ENCODE peak calls at places on chromosome 9, in six cellular contexts. One of them, this sample, is unnamed.

GRCh38 chr9:132114102-132114707 is 34.5 kb upstream of the MED27 start:
- DNase-seq in IMR-90: peak; percentile 60
- DNase-seq in neuronal stem cell: peak; percentile 76
- DNase-seq in H1: peak; percentile 93
- DNase-seq in H9: peak; percentile 82
- DNase-seq in mesenchymal stem cell: peak; percentile 57
- DNase-seq in this sample: peak; percentile 76

GRCh38 chr9:8961186-8961666 is 1161.6 kb upstream of the DMAC1 start:
- DNase-seq in IMR-90: no peak
- DNase-seq in neuronal stem cell: no peak
- DNase-seq in H1: no peak
- DNase-seq in H9: no peak
- DNase-seq in mesenchymal stem cell: peak; percentile 43
- DNase-seq in this sample: no peak

GRCh38 chr9:133139246-133140173 is 18.5 kb upstream of the RALGDS start:
- DNase-seq in IMR-90: no peak
- DNase-seq in neuronal stem cell: no peak
- DNase-seq in H1: no peak
- DNase-seq in H9: no peak
- DNase-seq in mesenchymal stem cell: no peak
- DNase-seq in this sample: no peak

GRCh38 chr9:128265348-128265847 is 10.4 kb downstream of the GOLGA2 start:
- DNase-seq in IMR-90: no peak
- DNase-seq in neuronal stem cell: no peak
- DNase-seq in H1: no peak
- DNase-seq in H9: no peak
- DNase-seq in mesenchymal stem cell: no peak
- DNase-seq in this sample: no peak

GRCh38 chr9:97557606-97558095 is 56.2 kb downstream of the TMOD1 start:
- DNase-seq in IMR-90: no peak
- DNase-seq in neuronal stem cell: no peak
- DNase-seq in H1: no peak
- DNase-seq in H9: no peak
- DNase-seq in mesenchymal stem cell: no peak
- DNase-seq in this sample: no peak

GRCh38 chr9:80158150-80158549 is 586.4 kb downstream of the TLE4 start:
- DNase-seq in IMR-90: no peak
- DNase-seq in neuronal stem cell: no peak
- DNase-seq in H1: no peak
- DNase-seq in H9: no peak
- DNase-seq in mesenchymal stem cell: no peak
- DNase-seq in this sample: no peak

GRCh38 chr9:4259489-4259888 is 40.4 kb downstream of the GLIS3 start:
- DNase-seq in IMR-90: no peak
- DNase-seq in neuronal stem cell: no peak
- DNase-seq in H1: no peak
- DNase-seq in H9: no peak
- DNase-seq in mesenchymal stem cell: no peak
- DNase-seq in this sample: no peak

GRCh38 chr9:86279839-86280238 is 2.5 kb downstream of the ISCA1 start:
- DNase-seq in IMR-90: no peak
- DNase-seq in neuronal stem cell: no peak
- DNase-seq in H1: no peak
- DNase-seq in H9: no peak
- DNase-seq in mesenchymal stem cell: no peak
- DNase-seq in this sample: no peak

GRCh38 chr9:128771094-128771721 is 519 bp downstream of the ZER1 start:
- DNase-seq in IMR-90: peak; percentile 12
- DNase-seq in neuronal stem cell: no peak
- DNase-seq in H1: no peak
- DNase-seq in H9: no peak
- DNase-seq in mesenchymal stem cell: peak; percentile 59
- DNase-seq in this sample: peak; percentile 11

GRCh38 chr9:106752581-106752980 is 110.4 kb upstream of the ZNF462 start:
- DNase-seq in IMR-90: peak; percentile 8
- DNase-seq in neuronal stem cell: no peak
- DNase-seq in H1: no peak
- DNase-seq in H9: no peak
- DNase-seq in mesenchymal stem cell: peak; percentile 82
- DNase-seq in this sample: no peak

GRCh38 chr9:133050142-133050541 is 11.6 kb upstream of the CEL start:
- DNase-seq in IMR-90: peak; percentile 16
- DNase-seq in neuronal stem cell: no peak
- DNase-seq in H1: no peak
- DNase-seq in H9: no peak
- DNase-seq in mesenchymal stem cell: no peak
- DNase-seq in this sample: no peak

GRCh38 chr9:129023036-129023907 is 4.9 kb downstream of the SH3GLB2 start:
- DNase-seq in IMR-90: peak; percentile 79
- DNase-seq in neuronal stem cell: no peak
- DNase-seq in H1: no peak
- DNase-seq in H9: no peak
- DNase-seq in mesenchymal stem cell: peak; percentile 72
- DNase-seq in this sample: peak; percentile 93

GRCh38 chr9:23538060-23538387 is 288.0 kb downstream of the ELAVL2 start:
- DNase-seq in IMR-90: no peak
- DNase-seq in neuronal stem cell: no peak
- DNase-seq in H1: no peak
- DNase-seq in H9: no peak
- DNase-seq in mesenchymal stem cell: no peak
- DNase-seq in this sample: no peak

GRCh38 chr9:98104445-98104881 is 14.6 kb downstream of the TRIM14 start:
- DNase-seq in IMR-90: no peak
- DNase-seq in neuronal stem cell: no peak
- DNase-seq in H1: no peak
- DNase-seq in H9: no peak
- DNase-seq in mesenchymal stem cell: no peak
- DNase-seq in this sample: no peak

GRCh38 chr9:91411096-91411771 is 12.4 kb downstream of the NFIL3 start:
- DNase-seq in IMR-90: peak; percentile 47
- DNase-seq in neuronal stem cell: no peak
- DNase-seq in H1: no peak
- DNase-seq in H9: no peak
- DNase-seq in mesenchymal stem cell: peak; percentile 48
- DNase-seq in this sample: peak; percentile 39

GRCh38 chr9:14310247-14310646 is 3.7 kb downstream of the NFIB start:
- DNase-seq in IMR-90: no peak
- DNase-seq in neuronal stem cell: no peak
- DNase-seq in H1: no peak
- DNase-seq in H9: no peak
- DNase-seq in mesenchymal stem cell: no peak
- DNase-seq in this sample: no peak

GRCh38 chr9:107504585-107505455 is 15.3 kb upstream of the KLF4 start:
- DNase-seq in IMR-90: peak; percentile 93
- DNase-seq in neuronal stem cell: no peak
- DNase-seq in H1: no peak
- DNase-seq in H9: no peak
- DNase-seq in mesenchymal stem cell: peak; percentile 90
- DNase-seq in this sample: peak; percentile 66

GRCh38 chr9:100193078-100193477 is 94.0 kb downstream of the INVS start:
- DNase-seq in IMR-90: no peak
- DNase-seq in neuronal stem cell: no peak
- DNase-seq in H1: no peak
- DNase-seq in H9: no peak
- DNase-seq in mesenchymal stem cell: no peak
- DNase-seq in this sample: no peak

GRCh38 chr9:105295986-105296385 is 51.5 kb downstream of the SLC44A1 start:
- DNase-seq in IMR-90: no peak
- DNase-seq in neuronal stem cell: no peak
- DNase-seq in H1: no peak
- DNase-seq in H9: no peak
- DNase-seq in mesenchymal stem cell: peak; percentile 29
- DNase-seq in this sample: no peak

GRCh38 chr9:117768740-117769400 is 64.7 kb downstream of the TLR4 start:
- DNase-seq in IMR-90: no peak
- DNase-seq in neuronal stem cell: no peak
- DNase-seq in H1: no peak
- DNase-seq in H9: no peak
- DNase-seq in mesenchymal stem cell: no peak
- DNase-seq in this sample: no peak

GRCh38 chr9:129478461-129478860 is 142.4 kb downstream of the C9orf50 start:
- DNase-seq in IMR-90: no peak
- DNase-seq in neuronal stem cell: no peak
- DNase-seq in H1: no peak
- DNase-seq in H9: no peak
- DNase-seq in mesenchymal stem cell: no peak
- DNase-seq in this sample: no peak

GRCh38 chr9:81032831-81033230 is 656.5 kb downstream of the TLE1 start:
- DNase-seq in IMR-90: peak; percentile 59
- DNase-seq in neuronal stem cell: no peak
- DNase-seq in H1: no peak
- DNase-seq in H9: no peak
- DNase-seq in mesenchymal stem cell: peak; percentile 80
- DNase-seq in this sample: no peak

GRCh38 chr9:99059074-99059894 is 45.6 kb upstream of the TGFBR1 start:
- DNase-seq in IMR-90: no peak
- DNase-seq in neuronal stem cell: no peak
- DNase-seq in H1: no peak
- DNase-seq in H9: no peak
- DNase-seq in mesenchymal stem cell: peak; percentile 66
- DNase-seq in this sample: peak; percentile 33

GRCh38 chr9:138073808-138074207 is 196.2 kb downstream of the CACNA1B start:
- DNase-seq in IMR-90: no peak
- DNase-seq in neuronal stem cell: no peak
- DNase-seq in H1: peak; percentile 37
- DNase-seq in H9: peak; percentile 20
- DNase-seq in mesenchymal stem cell: no peak
- DNase-seq in this sample: no peak

GRCh38 chr9:121278535-121279169 is 10.7 kb downstream of the GSN start:
- DNase-seq in IMR-90: peak; percentile 99
- DNase-seq in neuronal stem cell: no peak
- DNase-seq in H1: no peak
- DNase-seq in H9: peak; percentile 56
- DNase-seq in mesenchymal stem cell: peak; percentile 98
- DNase-seq in this sample: peak; percentile 93

GRCh38 chr9:123483191-123483803 is 127.3 kb downstream of the CRB2 start:
- DNase-seq in IMR-90: no peak
- DNase-seq in neuronal stem cell: no peak
- DNase-seq in H1: no peak
- DNase-seq in H9: no peak
- DNase-seq in mesenchymal stem cell: no peak
- DNase-seq in this sample: no peak

DNA sequence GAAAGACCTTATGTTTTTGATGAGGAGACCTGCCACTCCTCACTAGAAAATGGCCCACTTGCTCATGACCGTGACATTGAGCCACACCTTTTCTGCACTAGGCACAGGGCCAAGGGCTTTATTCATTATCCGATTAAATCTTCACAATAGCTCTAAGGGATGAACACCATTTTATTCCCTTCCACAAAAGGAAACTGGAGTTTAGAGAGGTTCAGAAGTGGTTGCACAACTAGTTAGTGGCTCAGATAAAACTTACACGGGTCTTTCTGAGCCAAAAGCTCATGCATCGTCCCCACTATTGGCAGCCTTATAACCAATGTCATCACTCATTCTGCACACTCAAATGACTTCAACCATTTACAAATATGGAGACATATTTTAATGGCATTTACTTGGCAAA is 39.4 kb downstream of the SUSD1 start:
- DNase-seq in IMR-90: no peak
- DNase-seq in neuronal stem cell: no peak
- DNase-seq in H1: no peak
- DNase-seq in H9: no peak
- DNase-seq in mesenchymal stem cell: no peak
- DNase-seq in this sample: no peak
- H3K23ac ChIP-seq in IMR-90: no peak overlapping the region
- H3K23ac ChIP-seq in neuronal stem cell: no peak overlapping the region
- H3K23ac ChIP-seq in H1: no peak overlapping the region
- H3K23ac ChIP-seq in H9: no peak overlapping the region
- H3K23ac ChIP-seq in mesenchymal stem cell: no peak overlapping the region
- H3K23ac ChIP-seq in this sample: no peak overlapping the region

GRCh38 chr9:93900971-93901861 is 53.9 kb downstream of the BARX1 start:
- DNase-seq in IMR-90: no peak
- DNase-seq in neuronal stem cell: no peak
- DNase-seq in H1: peak; percentile 36
- DNase-seq in H9: peak; percentile 26
- DNase-seq in mesenchymal stem cell: no peak
- DNase-seq in this sample: no peak
- H4K91ac ChIP-seq in IMR-90: no peak overlapping the region
- H4K91ac ChIP-seq in neuronal stem cell: no peak overlapping the region
- H4K91ac ChIP-seq in H1: no peak overlapping the region
- H4K91ac ChIP-seq in H9: no peak overlapping the region
- H4K91ac ChIP-seq in mesenchymal stem cell: no peak overlapping the region
- H4K91ac ChIP-seq in this sample: no peak overlapping the region

GRCh38 chr9:16458696-16459420 is 411.6 kb downstream of the BNC2 start:
- DNase-seq in IMR-90: peak; percentile 76
- DNase-seq in neuronal stem cell: no peak
- DNase-seq in H1: no peak
- DNase-seq in H9: no peak
- DNase-seq in mesenchymal stem cell: peak; percentile 60
- DNase-seq in this sample: peak; percentile 17
- H3K23ac ChIP-seq in IMR-90: peak overlapping the region; percentile 50
- H3K23ac ChIP-seq in neuronal stem cell: no peak overlapping the region
- H3K23ac ChIP-seq in H1: no peak overlapping the region
- H3K23ac ChIP-seq in H9: no peak overlapping the region
- H3K23ac ChIP-seq in mesenchymal stem cell: no peak overlapping the region
- H3K23ac ChIP-seq in this sample: no peak overlapping the region

GRCh38 chr9:95047452-95048224 is 269.9 kb downstream of the FANCC start:
- DNase-seq in IMR-90: no peak
- DNase-seq in neuronal stem cell: no peak
- DNase-seq in H1: no peak
- DNase-seq in H9: no peak
- DNase-seq in mesenchymal stem cell: no peak
- DNase-seq in this sample: no peak
- H4K91ac ChIP-seq in IMR-90: no peak overlapping the region
- H4K91ac ChIP-seq in neuronal stem cell: no peak overlapping the region
- H4K91ac ChIP-seq in H1: no peak overlapping the region
- H4K91ac ChIP-seq in H9: no peak overlapping the region
- H4K91ac ChIP-seq in mesenchymal stem cell: no peak overlapping the region
- H4K91ac ChIP-seq in this sample: no peak overlapping the region